ENCODE peak calls at places on chromosome 19, in seven cellular contexts. One of them, this sample, is unnamed.

GRCh38 chr19:57319869-57320179 is 448 bp upstream of the ZNF543 start:
- DNase-seq in breast epithelium: no peak
- DNase-seq in thoracic aorta: no peak
- DNase-seq in cardiac muscle cell: no peak
- DNase-seq in bronchial epithelial cell: no peak
- DNase-seq in fibroblast of pulmonary artery: no peak
- DNase-seq in GM12864: no peak
- DNase-seq in this sample: no peak

GRCh38 chr19:11251650-11252314 is 10.5 kb downstream of the DOCK6 start:
- DNase-seq in fibroblast of pulmonary artery: no peak
- DNase-seq in breast epithelium: no peak
- DNase-seq in GM12864: no peak
- DNase-seq in bronchial epithelial cell: no peak
- DNase-seq in cardiac muscle cell: no peak
- DNase-seq in thoracic aorta: no peak
- DNase-seq in this sample: no peak

GRCh38 chr19:42985588-42985987 is 40.7 kb downstream of the PSG11 start:
- DNase-seq in GM12864: no peak
- DNase-seq in cardiac muscle cell: no peak
- DNase-seq in bronchial epithelial cell: no peak
- DNase-seq in breast epithelium: no peak
- DNase-seq in fibroblast of pulmonary artery: no peak
- DNase-seq in thoracic aorta: no peak
- DNase-seq in this sample: peak; percentile 24

GRCh38 chr19:5308471-5309437 is 31.9 kb downstream of the PTPRS start:
- DNase-seq in bronchial epithelial cell: peak; percentile 78
- DNase-seq in cardiac muscle cell: no peak
- DNase-seq in fibroblast of pulmonary artery: peak; percentile 89
- DNase-seq in GM12864: no peak
- DNase-seq in thoracic aorta: peak; percentile 41
- DNase-seq in breast epithelium: peak; percentile 86
- DNase-seq in this sample: peak; percentile 50

GRCh38 chr19:42250249-42250665 is 4.7 kb downstream of the ERF start:
- DNase-seq in breast epithelium: no peak
- DNase-seq in cardiac muscle cell: no peak
- DNase-seq in thoracic aorta: no peak
- DNase-seq in bronchial epithelial cell: no peak
- DNase-seq in GM12864: no peak
- DNase-seq in fibroblast of pulmonary artery: no peak
- DNase-seq in this sample: no peak

GRCh38 chr19:48999481-49000325 is 6.0 kb downstream of the RUVBL2 start:
- DNase-seq in cardiac muscle cell: peak; percentile 82
- DNase-seq in GM12864: no peak
- DNase-seq in bronchial epithelial cell: peak; percentile 57
- DNase-seq in fibroblast of pulmonary artery: peak; percentile 79
- DNase-seq in breast epithelium: no peak
- DNase-seq in thoracic aorta: no peak
- DNase-seq in this sample: peak; percentile 79

GRCh38 chr19:31211088-31211487 is 138.1 kb downstream of the TSHZ3 start:
- DNase-seq in GM12864: no peak
- DNase-seq in cardiac muscle cell: no peak
- DNase-seq in breast epithelium: no peak
- DNase-seq in thoracic aorta: no peak
- DNase-seq in bronchial epithelial cell: no peak
- DNase-seq in fibroblast of pulmonary artery: no peak
- DNase-seq in this sample: no peak

GRCh38 chr19:1942078-1942933 is 1.3 kb downstream of the CSNK1G2 start:
- DNase-seq in cardiac muscle cell: peak; percentile 88
- DNase-seq in GM12864: no peak
- DNase-seq in breast epithelium: peak; percentile 81
- DNase-seq in thoracic aorta: no peak
- DNase-seq in bronchial epithelial cell: peak; percentile 60
- DNase-seq in fibroblast of pulmonary artery: peak; percentile 71
- DNase-seq in this sample: peak; percentile 51

GRCh38 chr19:52778811-52779210 is 7.8 kb downstream of the ZNF600 start:
- DNase-seq in cardiac muscle cell: no peak
- DNase-seq in fibroblast of pulmonary artery: no peak
- DNase-seq in thoracic aorta: no peak
- DNase-seq in breast epithelium: no peak
- DNase-seq in GM12864: no peak
- DNase-seq in bronchial epithelial cell: peak; percentile 2
- DNase-seq in this sample: no peak

GRCh38 chr19:33064778-33065550 is at the start of gene RHPN2:
- DNase-seq in cardiac muscle cell: peak; percentile 85
- DNase-seq in thoracic aorta: no peak
- DNase-seq in fibroblast of pulmonary artery: peak; percentile 68
- DNase-seq in GM12864: no peak
- DNase-seq in breast epithelium: peak; percentile 69
- DNase-seq in bronchial epithelial cell: no peak
- DNase-seq in this sample: peak; percentile 71

GRCh38 chr19:7561229-7561806 is 25.8 kb downstream of the PNPLA6 start:
- DNase-seq in breast epithelium: no peak
- DNase-seq in fibroblast of pulmonary artery: no peak
- DNase-seq in cardiac muscle cell: no peak
- DNase-seq in bronchial epithelial cell: no peak
- DNase-seq in thoracic aorta: no peak
- DNase-seq in GM12864: no peak
- DNase-seq in this sample: no peak

GRCh38 chr19:7558667-7559066 is 23.1 kb downstream of the PNPLA6 start:
- DNase-seq in fibroblast of pulmonary artery: no peak
- DNase-seq in cardiac muscle cell: no peak
- DNase-seq in bronchial epithelial cell: no peak
- DNase-seq in breast epithelium: no peak
- DNase-seq in GM12864: no peak
- DNase-seq in thoracic aorta: no peak
- DNase-seq in this sample: no peak

GRCh38 chr19:7556696-7557315 is 21.3 kb downstream of the PNPLA6 start:
- DNase-seq in bronchial epithelial cell: no peak
- DNase-seq in GM12864: no peak
- DNase-seq in thoracic aorta: no peak
- DNase-seq in cardiac muscle cell: no peak
- DNase-seq in fibroblast of pulmonary artery: no peak
- DNase-seq in breast epithelium: no peak
- DNase-seq in this sample: no peak

GRCh38 chr19:7560271-7560670 is 24.8 kb downstream of the PNPLA6 start:
- DNase-seq in GM12864: no peak
- DNase-seq in fibroblast of pulmonary artery: no peak
- DNase-seq in breast epithelium: no peak
- DNase-seq in bronchial epithelial cell: no peak
- DNase-seq in cardiac muscle cell: no peak
- DNase-seq in thoracic aorta: no peak
- DNase-seq in this sample: no peak

GRCh38 chr19:7559102-7559501 is 23.6 kb downstream of the PNPLA6 start:
- DNase-seq in thoracic aorta: no peak
- DNase-seq in bronchial epithelial cell: no peak
- DNase-seq in breast epithelium: no peak
- DNase-seq in GM12864: no peak
- DNase-seq in fibroblast of pulmonary artery: no peak
- DNase-seq in cardiac muscle cell: no peak
- DNase-seq in this sample: no peak
- H3K4me3 ChIP-seq in thoracic aorta: no peak overlapping the region
- H3K4me3 ChIP-seq in bronchial epithelial cell: no peak overlapping the region
- H3K4me3 ChIP-seq in breast epithelium: no peak overlapping the region
- H3K4me3 ChIP-seq in GM12864: no peak overlapping the region
- H3K4me3 ChIP-seq in fibroblast of pulmonary artery: no peak overlapping the region
- H3K4me3 ChIP-seq in cardiac muscle cell: no peak overlapping the region
- H3K4me3 ChIP-seq in this sample: no peak overlapping the region

GRCh38 chr19:18320865-18321728 is 1.8 kb downstream of the LSM4 start:
- DNase-seq in breast epithelium: no peak
- DNase-seq in cardiac muscle cell: no peak
- DNase-seq in bronchial epithelial cell: no peak
- DNase-seq in thoracic aorta: no peak
- DNase-seq in GM12864: no peak
- DNase-seq in fibroblast of pulmonary artery: no peak
- DNase-seq in this sample: no peak

GRCh38 chr19:18322318-18322758 is 538 bp downstream of the LSM4 start:
- DNase-seq in breast epithelium: no peak
- DNase-seq in thoracic aorta: no peak
- DNase-seq in fibroblast of pulmonary artery: peak; percentile 55
- DNase-seq in bronchial epithelial cell: peak; percentile 55
- DNase-seq in cardiac muscle cell: peak; percentile 63
- DNase-seq in GM12864: no peak
- DNase-seq in this sample: peak; percentile 68

GRCh38 chr19:18319591-18320135 is 3.2 kb downstream of the LSM4 start:
- DNase-seq in thoracic aorta: no peak
- DNase-seq in fibroblast of pulmonary artery: no peak
- DNase-seq in breast epithelium: no peak
- DNase-seq in cardiac muscle cell: no peak
- DNase-seq in bronchial epithelial cell: no peak
- DNase-seq in GM12864: no peak
- DNase-seq in this sample: no peak

GRCh38 chr19:18321729-18322091 is 1.2 kb downstream of the LSM4 start:
- DNase-seq in GM12864: no peak
- DNase-seq in thoracic aorta: no peak
- DNase-seq in bronchial epithelial cell: no peak
- DNase-seq in cardiac muscle cell: no peak
- DNase-seq in fibroblast of pulmonary artery: peak; percentile 29
- DNase-seq in breast epithelium: no peak
- DNase-seq in this sample: no peak

DNA sequence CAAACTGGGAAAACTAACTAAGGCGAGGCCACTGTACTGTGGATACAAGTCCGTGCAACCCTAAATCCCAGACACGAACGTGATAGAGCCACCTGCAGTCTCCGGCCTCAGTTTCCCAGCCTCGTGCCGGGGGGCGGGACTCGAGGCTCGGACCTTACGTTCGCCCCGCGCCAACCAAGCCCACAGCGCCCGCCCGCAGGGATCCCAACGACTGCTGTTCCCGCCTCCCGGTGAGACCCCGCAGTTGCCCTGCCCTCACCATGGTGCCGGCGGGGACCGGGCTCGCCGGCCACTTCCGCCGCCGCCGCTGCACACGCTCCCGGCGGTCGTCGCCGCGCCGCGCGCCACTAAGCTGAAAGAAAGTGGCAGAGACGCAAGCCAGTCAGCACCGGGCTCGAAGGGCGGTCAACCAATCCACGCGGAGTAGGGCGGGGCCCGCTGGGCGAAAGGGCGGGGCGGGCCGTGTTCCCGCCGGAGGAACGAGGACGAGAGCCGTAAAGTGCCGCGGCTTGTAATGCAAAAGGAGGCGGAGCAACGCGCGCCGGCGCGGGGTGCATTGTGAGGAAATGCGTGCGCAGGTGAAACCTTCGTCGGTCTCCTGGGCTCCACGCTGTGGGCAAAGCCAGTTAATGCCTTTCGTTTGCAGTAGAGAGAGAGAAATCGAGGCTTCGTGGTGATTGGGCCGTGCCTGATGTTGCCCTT is at the start of gene LSM4:
- DNase-seq in bronchial epithelial cell: peak; percentile 92
- DNase-seq in GM12864: peak; percentile 96
- DNase-seq in breast epithelium: peak; percentile 99
- DNase-seq in thoracic aorta: peak; percentile 93
- DNase-seq in cardiac muscle cell: peak; percentile 99
- DNase-seq in fibroblast of pulmonary artery: peak; percentile 97
- DNase-seq in this sample: peak; percentile 96
- TF ChIP-seq CTCF in bronchial epithelial cell: peak; percentile 74
- TF ChIP-seq CTCF in GM12864: peak; percentile 56
- TF ChIP-seq CTCF in breast epithelium: peak; percentile 42
- TF ChIP-seq CTCF in thoracic aorta: no peak
- TF ChIP-seq CTCF in cardiac muscle cell: no peak
- TF ChIP-seq CTCF in fibroblast of pulmonary artery: peak; percentile 33
- TF ChIP-seq CTCF in this sample: no peak

GRCh38 chr19:44653977-44654784 is 10.5 kb downstream of the PVR start:
- DNase-seq in bronchial epithelial cell: peak; percentile 56
- DNase-seq in GM12864: peak; percentile 35
- DNase-seq in breast epithelium: peak; percentile 78
- DNase-seq in thoracic aorta: no peak
- DNase-seq in cardiac muscle cell: peak; percentile 53
- DNase-seq in fibroblast of pulmonary artery: peak; percentile 58
- DNase-seq in this sample: peak; percentile 63

GRCh38 chr19:44661205-44661604 is 10.1 kb upstream of the CEACAM19 start:
- DNase-seq in breast epithelium: no peak
- DNase-seq in bronchial epithelial cell: no peak
- DNase-seq in cardiac muscle cell: no peak
- DNase-seq in thoracic aorta: no peak
- DNase-seq in GM12864: no peak
- DNase-seq in fibroblast of pulmonary artery: no peak
- DNase-seq in this sample: no peak

GRCh38 chr19:44660081-44660480 is 11.2 kb upstream of the CEACAM19 start:
- DNase-seq in fibroblast of pulmonary artery: no peak
- DNase-seq in bronchial epithelial cell: peak; percentile 28
- DNase-seq in cardiac muscle cell: no peak
- DNase-seq in breast epithelium: no peak
- DNase-seq in GM12864: no peak
- DNase-seq in thoracic aorta: no peak
- DNase-seq in this sample: no peak

GRCh38 chr19:44658069-44658727 is 13.1 kb upstream of the CEACAM19 start:
- DNase-seq in fibroblast of pulmonary artery: no peak
- DNase-seq in cardiac muscle cell: no peak
- DNase-seq in breast epithelium: no peak
- DNase-seq in thoracic aorta: no peak
- DNase-seq in GM12864: no peak
- DNase-seq in bronchial epithelial cell: no peak
- DNase-seq in this sample: no peak

GRCh38 chr19:44657211-44657921 is 13.7 kb downstream of the PVR start:
- DNase-seq in cardiac muscle cell: peak; percentile 80
- DNase-seq in fibroblast of pulmonary artery: peak; percentile 79
- DNase-seq in breast epithelium: no peak
- DNase-seq in bronchial epithelial cell: peak; percentile 29
- DNase-seq in thoracic aorta: peak; percentile 42
- DNase-seq in GM12864: peak; percentile 19
- DNase-seq in this sample: peak; percentile 26
- H3K4me3 ChIP-seq in cardiac muscle cell: no peak overlapping the region
- H3K4me3 ChIP-seq in fibroblast of pulmonary artery: no peak overlapping the region
- H3K4me3 ChIP-seq in breast epithelium: no peak overlapping the region
- H3K4me3 ChIP-seq in bronchial epithelial cell: no peak overlapping the region
- H3K4me3 ChIP-seq in thoracic aorta: no peak overlapping the region
- H3K4me3 ChIP-seq in GM12864: no peak overlapping the region
- H3K4me3 ChIP-seq in this sample: no peak overlapping the region

DNA sequence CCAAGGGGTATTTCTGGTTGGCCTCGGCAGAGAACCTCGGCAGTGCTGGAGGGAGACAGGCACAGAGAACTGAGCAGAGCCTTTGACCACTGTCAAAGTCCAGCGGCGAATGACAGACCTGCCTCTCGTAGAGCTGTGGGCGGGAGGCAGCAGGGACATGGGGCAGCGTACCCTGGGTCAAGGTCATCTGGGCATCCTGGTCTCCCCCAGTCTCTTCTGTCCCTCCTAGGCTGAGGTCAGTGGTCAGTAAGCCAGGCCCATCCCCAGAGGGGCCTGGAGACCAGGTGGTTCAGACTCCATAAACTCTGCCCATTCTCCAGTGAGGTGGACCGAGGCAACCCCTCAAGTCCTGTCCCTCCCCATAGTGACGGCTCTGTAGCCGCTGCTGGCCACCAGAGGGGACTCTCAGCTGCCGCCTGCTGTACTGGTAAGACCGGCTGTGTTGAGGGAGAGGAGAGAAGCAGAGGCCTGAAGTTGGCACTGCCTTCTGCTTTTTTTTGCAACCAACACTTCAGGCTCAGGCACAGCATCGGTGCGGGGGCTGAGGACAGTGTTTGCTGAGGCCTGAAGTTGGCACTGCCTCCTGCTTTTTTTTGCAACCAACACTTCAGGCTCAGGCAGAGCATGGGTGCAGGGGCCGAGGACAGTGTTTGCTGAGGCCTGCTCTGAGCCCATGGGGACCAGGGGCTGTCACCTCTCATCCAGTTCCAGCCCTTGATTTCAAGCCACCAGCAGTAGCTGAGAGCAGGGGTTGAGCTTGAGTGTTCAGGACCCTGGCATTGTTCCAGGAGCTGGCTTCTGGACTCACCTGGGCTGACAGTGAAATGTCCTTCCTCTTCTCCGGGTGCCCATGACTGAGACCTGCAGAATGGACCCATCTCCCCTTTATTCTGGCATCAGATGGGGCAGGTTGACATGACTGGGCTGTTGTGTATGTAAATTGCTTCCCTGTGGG is at the start of gene PGLYRP2:
- DNase-seq in bronchial epithelial cell: peak; percentile 36
- DNase-seq in fibroblast of pulmonary artery: peak; percentile 14
- DNase-seq in thoracic aorta: no peak
- DNase-seq in GM12864: no peak
- DNase-seq in cardiac muscle cell: no peak
- DNase-seq in breast epithelium: peak; percentile 74
- DNase-seq in this sample: no peak
- TF ChIP-seq CTCF in bronchial epithelial cell: peak; percentile 47
- TF ChIP-seq CTCF in fibroblast of pulmonary artery: no peak
- TF ChIP-seq CTCF in thoracic aorta: peak; percentile 16
- TF ChIP-seq CTCF in GM12864: no peak
- TF ChIP-seq CTCF in cardiac muscle cell: no peak
- TF ChIP-seq CTCF in breast epithelium: peak; percentile 71
- TF ChIP-seq CTCF in this sample: no peak